ENCODE peak calls at places on chromosomes 13 and 19, in five cellular contexts. One of them, this sample, is unnamed.

GRCh38 chr13:44116562-44117315 is 237.0 kb downstream of the LACC1 start:
- DNase-seq in brain microvascular endothelial cell: no peak
- DNase-seq in COLO829: no peak
- DNase-seq in stimulated activated CD4-positive, alpha-beta T cell treated with anti-CD3 and anti-CD28 coated beads, TNF-alpha, amount 100 ng/mL, for 4 hours: no peak
- DNase-seq in substantia nigra: no peak
- DNase-seq in this sample: no peak

GRCh38 chr19:4642625-4643024 is 3.3 kb downstream of the TNFAIP8L1 start:
- DNase-seq in brain microvascular endothelial cell: no peak
- DNase-seq in COLO829: no peak
- DNase-seq in stimulated activated CD4-positive, alpha-beta T cell treated with anti-CD3 and anti-CD28 coated beads, TNF-alpha, amount 100 ng/mL, for 4 hours: no peak
- DNase-seq in substantia nigra: no peak
- DNase-seq in this sample: no peak

GRCh38 chr19:18941628-18942354 is 774 bp upstream of the HOMER3 start:
- DNase-seq in brain microvascular endothelial cell: no peak
- DNase-seq in COLO829: no peak
- DNase-seq in stimulated activated CD4-positive, alpha-beta T cell treated with anti-CD3 and anti-CD28 coated beads, TNF-alpha, amount 100 ng/mL, for 4 hours: no peak
- DNase-seq in substantia nigra: no peak
- DNase-seq in this sample: no peak

GRCh38 chr19:53871448-53871847 is 3.8 kb downstream of the MYADM start:
- DNase-seq in brain microvascular endothelial cell: no peak
- DNase-seq in COLO829: no peak
- DNase-seq in stimulated activated CD4-positive, alpha-beta T cell treated with anti-CD3 and anti-CD28 coated beads, TNF-alpha, amount 100 ng/mL, for 4 hours: no peak
- DNase-seq in substantia nigra: no peak
- DNase-seq in this sample: no peak

GRCh38 chr19:55528030-55528801 is 8.7 kb downstream of the SBK2 start:
- DNase-seq in brain microvascular endothelial cell: no peak
- DNase-seq in COLO829: no peak
- DNase-seq in stimulated activated CD4-positive, alpha-beta T cell treated with anti-CD3 and anti-CD28 coated beads, TNF-alpha, amount 100 ng/mL, for 4 hours: no peak
- DNase-seq in substantia nigra: peak; percentile 64
- DNase-seq in this sample: no peak

GRCh38 chr13:42401376-42401775 is 129.4 kb downstream of the AKAP11 start:
- DNase-seq in brain microvascular endothelial cell: no peak
- DNase-seq in COLO829: no peak
- DNase-seq in stimulated activated CD4-positive, alpha-beta T cell treated with anti-CD3 and anti-CD28 coated beads, TNF-alpha, amount 100 ng/mL, for 4 hours: no peak
- DNase-seq in substantia nigra: no peak
- DNase-seq in this sample: no peak

GRCh38 chr13:40668335-40668734 is 1.9 kb upstream of the FOXO1 start:
- DNase-seq in brain microvascular endothelial cell: no peak
- DNase-seq in COLO829: no peak
- DNase-seq in stimulated activated CD4-positive, alpha-beta T cell treated with anti-CD3 and anti-CD28 coated beads, TNF-alpha, amount 100 ng/mL, for 4 hours: no peak
- DNase-seq in substantia nigra: no peak
- DNase-seq in this sample: no peak

GRCh38 chr13:105410602-105411001 is 1124.9 kb downstream of the EFNB2 start:
- DNase-seq in brain microvascular endothelial cell: no peak
- DNase-seq in COLO829: peak; percentile 56
- DNase-seq in stimulated activated CD4-positive, alpha-beta T cell treated with anti-CD3 and anti-CD28 coated beads, TNF-alpha, amount 100 ng/mL, for 4 hours: no peak
- DNase-seq in substantia nigra: peak; percentile 42
- DNase-seq in this sample: peak; percentile 26

GRCh38 chr19:41882568-41883462 is at the start of gene ARHGEF1:
- DNase-seq in brain microvascular endothelial cell: no peak
- DNase-seq in COLO829: no peak
- DNase-seq in stimulated activated CD4-positive, alpha-beta T cell treated with anti-CD3 and anti-CD28 coated beads, TNF-alpha, amount 100 ng/mL, for 4 hours: peak; percentile 28
- DNase-seq in substantia nigra: peak; percentile 53
- DNase-seq in this sample: no peak

GRCh38 chr19:10624585-10624984 is 768 bp upstream of the SLC44A2 start:
- DNase-seq in brain microvascular endothelial cell: no peak
- DNase-seq in COLO829: no peak
- DNase-seq in stimulated activated CD4-positive, alpha-beta T cell treated with anti-CD3 and anti-CD28 coated beads, TNF-alpha, amount 100 ng/mL, for 4 hours: no peak
- DNase-seq in substantia nigra: no peak
- DNase-seq in this sample: no peak

GRCh38 chr13:77530870-77531269 is 4.6 kb upstream of the SCEL start:
- DNase-seq in brain microvascular endothelial cell: no peak
- DNase-seq in COLO829: no peak
- DNase-seq in stimulated activated CD4-positive, alpha-beta T cell treated with anti-CD3 and anti-CD28 coated beads, TNF-alpha, amount 100 ng/mL, for 4 hours: no peak
- DNase-seq in substantia nigra: no peak
- DNase-seq in this sample: no peak

GRCh38 chr13:93700115-93700514 is 473.5 kb downstream of the GPC6 start:
- DNase-seq in brain microvascular endothelial cell: peak; percentile 44
- DNase-seq in COLO829: no peak
- DNase-seq in stimulated activated CD4-positive, alpha-beta T cell treated with anti-CD3 and anti-CD28 coated beads, TNF-alpha, amount 100 ng/mL, for 4 hours: no peak
- DNase-seq in substantia nigra: no peak
- DNase-seq in this sample: no peak

GRCh38 chr13:75402787-75403186 is 79.2 kb downstream of the TBC1D4 start:
- DNase-seq in brain microvascular endothelial cell: no peak
- DNase-seq in COLO829: no peak
- DNase-seq in stimulated activated CD4-positive, alpha-beta T cell treated with anti-CD3 and anti-CD28 coated beads, TNF-alpha, amount 100 ng/mL, for 4 hours: no peak
- DNase-seq in substantia nigra: no peak
- DNase-seq in this sample: no peak

GRCh38 chr19:58356971-58357797 is 3.9 kb upstream of the A1BG start:
- DNase-seq in brain microvascular endothelial cell: peak; percentile 11
- DNase-seq in COLO829: no peak
- DNase-seq in stimulated activated CD4-positive, alpha-beta T cell treated with anti-CD3 and anti-CD28 coated beads, TNF-alpha, amount 100 ng/mL, for 4 hours: no peak
- DNase-seq in substantia nigra: no peak
- DNase-seq in this sample: peak; percentile 19

GRCh38 chr13:113418722-113419049 is 34.6 kb downstream of the ADPRHL1 start:
- DNase-seq in brain microvascular endothelial cell: no peak
- DNase-seq in COLO829: no peak
- DNase-seq in stimulated activated CD4-positive, alpha-beta T cell treated with anti-CD3 and anti-CD28 coated beads, TNF-alpha, amount 100 ng/mL, for 4 hours: no peak
- DNase-seq in substantia nigra: no peak
- DNase-seq in this sample: no peak

GRCh38 chr13:27854606-27855005 is 62.3 kb downstream of the GSX1 start:
- DNase-seq in brain microvascular endothelial cell: no peak
- DNase-seq in COLO829: no peak
- DNase-seq in stimulated activated CD4-positive, alpha-beta T cell treated with anti-CD3 and anti-CD28 coated beads, TNF-alpha, amount 100 ng/mL, for 4 hours: no peak
- DNase-seq in substantia nigra: no peak
- DNase-seq in this sample: no peak

GRCh38 chr13:34435338-34435737 is 506.7 kb upstream of the NBEA start:
- DNase-seq in brain microvascular endothelial cell: peak; percentile 56
- DNase-seq in COLO829: peak; percentile 17
- DNase-seq in stimulated activated CD4-positive, alpha-beta T cell treated with anti-CD3 and anti-CD28 coated beads, TNF-alpha, amount 100 ng/mL, for 4 hours: no peak
- DNase-seq in substantia nigra: no peak
- DNase-seq in this sample: no peak

GRCh38 chr13:107845911-107846310 is 369.4 kb downstream of the LIG4 start:
- DNase-seq in brain microvascular endothelial cell: no peak
- DNase-seq in COLO829: no peak
- DNase-seq in stimulated activated CD4-positive, alpha-beta T cell treated with anti-CD3 and anti-CD28 coated beads, TNF-alpha, amount 100 ng/mL, for 4 hours: no peak
- DNase-seq in substantia nigra: no peak
- DNase-seq in this sample: no peak

GRCh38 chr13:112510002-112510780 is 77.8 kb downstream of the TUBGCP3 start:
- DNase-seq in brain microvascular endothelial cell: peak; percentile 56
- DNase-seq in COLO829: peak; percentile 63
- DNase-seq in stimulated activated CD4-positive, alpha-beta T cell treated with anti-CD3 and anti-CD28 coated beads, TNF-alpha, amount 100 ng/mL, for 4 hours: no peak
- DNase-seq in substantia nigra: peak; percentile 11
- DNase-seq in this sample: peak; percentile 28

GRCh38 chr13:111225184-111225583 is 95.3 kb upstream of the TEX29 start:
- DNase-seq in brain microvascular endothelial cell: no peak
- DNase-seq in COLO829: no peak
- DNase-seq in stimulated activated CD4-positive, alpha-beta T cell treated with anti-CD3 and anti-CD28 coated beads, TNF-alpha, amount 100 ng/mL, for 4 hours: no peak
- DNase-seq in substantia nigra: no peak
- DNase-seq in this sample: no peak

GRCh38 chr13:106156468-106156867 is 379.0 kb downstream of the EFNB2 start:
- DNase-seq in brain microvascular endothelial cell: peak; percentile 97
- DNase-seq in COLO829: peak; percentile 6
- DNase-seq in stimulated activated CD4-positive, alpha-beta T cell treated with anti-CD3 and anti-CD28 coated beads, TNF-alpha, amount 100 ng/mL, for 4 hours: no peak
- DNase-seq in substantia nigra: no peak
- DNase-seq in this sample: no peak

GRCh38 chr19:19057720-19058119 is 6.1 kb upstream of the SLC25A42 start:
- DNase-seq in brain microvascular endothelial cell: no peak
- DNase-seq in COLO829: no peak
- DNase-seq in stimulated activated CD4-positive, alpha-beta T cell treated with anti-CD3 and anti-CD28 coated beads, TNF-alpha, amount 100 ng/mL, for 4 hours: no peak
- DNase-seq in substantia nigra: no peak
- DNase-seq in this sample: no peak

GRCh38 chr19:45643024-45643926 is 4.1 kb upstream of the EML2 start:
- DNase-seq in brain microvascular endothelial cell: peak; percentile 76
- DNase-seq in COLO829: peak; percentile 78
- DNase-seq in stimulated activated CD4-positive, alpha-beta T cell treated with anti-CD3 and anti-CD28 coated beads, TNF-alpha, amount 100 ng/mL, for 4 hours: peak; percentile 84
- DNase-seq in substantia nigra: peak; percentile 82
- DNase-seq in this sample: peak; percentile 76